ENCODE peak calls at places on chromosomes 16 and 17, in six cellular contexts. T, Y, I, N, H and G are unnamed samples.

GRCh38 chr17:82236142-82236971 is 7.5 kb downstream of the SLC16A3 start:
- DNase-seq in I (peak; percentile 89), H (peak; percentile 64), N (no peak), Y (peak; percentile 67), T (peak; percentile 65), G (no peak)

GRCh38 chr16:58491-59439 is 5.1 kb downstream of the SNRNP25 start:
- DNase-seq in H (no peak), T (no peak), I (no peak), N (no peak), Y (no peak), G (no peak)

GRCh38 chr17:57609125-57609877 is 135.8 kb downstream of the CCDC182 start:
- DNase-seq in Y (peak; percentile 42), H (no peak), I (no peak), N (no peak), T (no peak), G (no peak)

GRCh38 chr17:67659028-67659427 is 58.7 kb upstream of the NOL11 start:
- DNase-seq in Y (no peak), T (no peak), I (no peak), H (no peak), N (no peak), G (no peak)

GRCh38 chr17:7241783-7242716 is at the start of gene GABARAP:
- DNase-seq in H (peak; percentile 94), N (peak; percentile 98), Y (peak; percentile 94), I (peak; percentile 97), T (peak; percentile 89), G (peak; percentile 72)

GRCh38 chr17:30117548-30118155 is 1.0 kb downstream of the NSRP1 start:
- DNase-seq in N (no peak), I (no peak), Y (no peak), H (no peak), T (no peak), G (no peak)

GRCh38 chr16:22306788-22307187 is 9.6 kb downstream of the POLR3E start:
- DNase-seq in Y (no peak), T (no peak), N (no peak), I (no peak), H (no peak), G (no peak)

GRCh38 chr16:55836158-55836611 is 3.3 kb upstream of the CES1 start:
- DNase-seq in T (no peak), H (no peak), N (no peak), Y (no peak), I (no peak), G (no peak)

GRCh38 chr16:57809843-57810196 is 7.5 kb upstream of the KIFC3 start:
- DNase-seq in N (no peak), Y (no peak), T (no peak), H (no peak), I (no peak), G (no peak)

GRCh38 chr17:1362065-1362848 is 37.8 kb downstream of the YWHAE start:
- DNase-seq in N (no peak), Y (no peak), I (peak; percentile 74), T (no peak), H (no peak), G (no peak)

GRCh38 chr16:82004651-82005490 is 6.4 kb downstream of the SDR42E1 start:
- DNase-seq in I (no peak), H (no peak), T (no peak), N (no peak), Y (no peak), G (no peak)

GRCh38 chr16:87945351-87946042 is 5.7 kb upstream of the BANP start:
- DNase-seq in I (no peak), Y (peak; percentile 71), T (peak; percentile 53), N (peak; percentile 83), H (no peak), G (no peak)

GRCh38 chr17:70037498-70037897 is 37.5 kb upstream of the KCNJ16 start:
- DNase-seq in Y (no peak), T (no peak), I (no peak), N (no peak), H (no peak), G (no peak)